ENCODE peak calls at places on chromosomes 16 and 17, in nine cellular contexts. A, L, R, G, H, V, W, T and D are unnamed samples.

GRCh38 chr16:80990978-80991377 is 15.7 kb downstream of the CMC2 start:
- DNase-seq in A (no peak), L (no peak), R (no peak), G (no peak), H (no peak), V (no peak), W (no peak), T (no peak), D (no peak)

GRCh38 chr16:22348296-22348695 is 26.1 kb downstream of the CDR2 start:
- DNase-seq in A (no peak), L (no peak), R (no peak), G (no peak), H (no peak), V (no peak), W (no peak), T (no peak), D (no peak)

GRCh38 chr16:25487888-25488287 is 203.9 kb upstream of the HS3ST4 start:
- DNase-seq in A (no peak), L (no peak), R (no peak), G (no peak), H (no peak), V (no peak), W (no peak), T (no peak), D (no peak)

GRCh38 chr17:40314557-40314953 is 5.6 kb downstream of the RARA start:
- DNase-seq in A (peak; percentile 95), L (peak; percentile 92), R (peak; percentile 96), G (peak; percentile 91), H (peak; percentile 59), V (peak; percentile 100), W (peak; percentile 82), T (peak; percentile 90), D (peak; percentile 98)

GRCh38 chr17:32114536-32114935 is 27.8 kb upstream of the RHOT1 start:
- DNase-seq in A (no peak), L (no peak), R (no peak), G (no peak), H (no peak), V (no peak), W (no peak), T (no peak), D (no peak)

GRCh38 chr17:4610162-4610561 is 25.8 kb downstream of the SMTNL2 start:
- DNase-seq in A (peak; percentile 66), L (no peak), R (peak; percentile 57), G (no peak), H (no peak), V (no peak), W (no peak), T (no peak), D (no peak)

GRCh38 chr17:6496636-6497441 is 52.6 kb downstream of the PIMREG start:
- DNase-seq in A (no peak), L (no peak), R (peak; percentile 36), G (no peak), H (peak; percentile 59), V (no peak), W (no peak), T (no peak), D (no peak)

GRCh38 chr16:74297296-74297665 is 667 bp downstream of the PSMD7 start:
- DNase-seq in A (no peak), L (peak; percentile 18), R (no peak), G (peak; percentile 19), H (no peak), V (peak; percentile 43), W (no peak), T (no peak), D (no peak)

GRCh38 chr17:57672971-57673370 is 72.1 kb downstream of the CCDC182 start:
- DNase-seq in A (no peak), L (no peak), R (no peak), G (no peak), H (peak; percentile 38), V (no peak), W (no peak), T (no peak), D (no peak)

GRCh38 chr17:77033892-77034404 is 106.8 kb upstream of the SEC14L1 start:
- DNase-seq in A (no peak), L (no peak), R (no peak), G (no peak), H (no peak), V (no peak), W (no peak), T (no peak), D (no peak)

GRCh38 chr17:49515196-49515770 is 20.2 kb downstream of the NGFR start:
- DNase-seq in A (peak; percentile 86), L (peak; percentile 74), R (peak; percentile 85), G (peak; percentile 93), H (peak; percentile 95), V (peak; percentile 94), W (peak; percentile 89), T (peak; percentile 71), D (no peak)

GRCh38 chr16:28192811-28193529 is 18.8 kb downstream of the XPO6 start:
- DNase-seq in A (peak; percentile 42), L (peak; percentile 65), R (peak; percentile 72), G (no peak), H (no peak), V (no peak), W (no peak), T (no peak), D (no peak)

GRCh38 chr17:10754109-10754508 is 24.3 kb upstream of the TMEM220 start:
- DNase-seq in A (peak; percentile 74), L (peak; percentile 63), R (no peak), G (peak; percentile 11), H (peak; percentile 94), V (peak; percentile 85), W (no peak), T (no peak), D (no peak)

GRCh38 chr17:81967244-81967532 is 6.2 kb upstream of the NOTUM start:
- DNase-seq in A (no peak), L (no peak), R (no peak), G (no peak), H (peak; percentile 79), V (no peak), W (no peak), T (no peak), D (no peak)
- H3K4me3 ChIP-seq in A (peak overlapping the region; percentile 25), L (no peak overlapping the region), R (peak overlapping the region; percentile 17), G (no peak overlapping the region), H (no peak overlapping the region), V (no peak overlapping the region), W (no peak overlapping the region), T (no peak overlapping the region), D (no peak overlapping the region)

DNA sequence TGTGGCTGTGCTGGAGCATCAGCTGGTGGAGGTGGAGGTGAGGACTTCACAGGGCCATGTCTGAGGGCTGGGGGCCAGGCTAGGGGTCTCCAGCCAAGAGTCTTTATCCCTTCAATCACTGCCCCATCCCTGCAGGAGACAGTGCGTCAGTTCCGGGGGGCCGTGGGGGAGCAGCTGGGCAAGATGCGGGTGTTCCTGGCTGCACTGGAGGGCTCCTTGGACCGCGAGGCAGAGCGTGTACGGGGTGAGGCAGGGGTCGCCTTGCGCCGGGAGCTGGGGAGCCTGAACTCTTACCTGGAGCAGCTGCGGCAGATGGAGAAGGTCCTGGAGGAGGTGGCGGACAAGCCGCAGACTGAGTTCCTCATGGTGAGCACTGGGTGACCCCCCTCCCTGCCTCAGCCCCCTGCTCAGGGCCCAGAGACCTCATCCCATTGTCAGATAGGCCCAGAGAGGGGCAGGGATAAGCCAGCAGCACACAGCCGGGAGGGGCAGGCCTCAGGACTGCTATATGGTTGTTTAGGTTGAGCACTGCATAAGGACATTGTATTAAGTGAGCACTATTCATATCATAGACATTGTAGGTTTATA is 2.3 kb upstream of the PYDC1 start:
- DNase-seq in A (no peak), L (no peak), R (no peak), G (no peak), H (no peak), V (no peak), W (no peak), T (no peak), D (no peak)
- TF ChIP-seq CTCF in A (no peak), L (no peak), R (no peak), G (no peak), H (no peak), V (no peak), W (no peak), T (no peak), D (no peak)

GRCh38 chr16:49078104-49078503 is 203.5 kb downstream of the CBLN1 start:
- DNase-seq in A (no peak), L (no peak), R (no peak), G (no peak), H (no peak), V (no peak), W (no peak), T (no peak), D (no peak)
- H3K4me1 ChIP-seq in A (no peaks in the 10 kb centered on the region), L (no peaks in the 10 kb centered on the region), R (no peaks in the 10 kb centered on the region), G (no peaks in the 10 kb centered on the region), H (no peaks in the 10 kb centered on the region), V (no peaks in the 10 kb centered on the region), W (no peaks in the 10 kb centered on the region), T (no peaks in the 10 kb centered on the region), D (no peaks in the 10 kb centered on the region)

GRCh38 chr16:82782715-82783251 is 156.0 kb downstream of the CDH13 start:
- DNase-seq in A (no peak), L (peak; percentile 78), R (no peak), G (no peak), H (peak; percentile 65), V (no peak), W (peak; percentile 21), T (no peak), D (no peak)
- H3K4me3 ChIP-seq in A (no peak overlapping the region), L (no peak overlapping the region), R (no peak overlapping the region), G (no peak overlapping the region), H (no peak overlapping the region), V (no peak overlapping the region), W (no peak overlapping the region), T (no peak overlapping the region), D (no peak overlapping the region)

GRCh38 chr16:4472880-4473279 is 1.5 kb downstream of the NMRAL1 start:
- DNase-seq in A (no peak), L (no peak), R (no peak), G (no peak), H (no peak), V (no peak), W (no peak), T (no peak), D (no peak)

GRCh38 chr16:4477966-4478365 is 1.8 kb downstream of the HMOX2 start:
- DNase-seq in A (no peak), L (no peak), R (no peak), G (peak; percentile 61), H (peak; percentile 66), V (no peak), W (no peak), T (no peak), D (no peak)

GRCh38 chr16:4471869-4472268 is 2.6 kb downstream of the NMRAL1 start:
- DNase-seq in A (no peak), L (no peak), R (no peak), G (no peak), H (no peak), V (no peak), W (no peak), T (no peak), D (no peak)

GRCh38 chr16:4475880-4476790 is at the start of gene HMOX2:
- DNase-seq in A (peak; percentile 97), L (peak; percentile 96), R (peak; percentile 97), G (peak; percentile 86), H (peak; percentile 99), V (peak; percentile 94), W (peak; percentile 90), T (peak; percentile 73), D (peak; percentile 87)

GRCh38 chr16:4474192-4474961 is at the start of gene NMRAL1:
- DNase-seq in A (peak; percentile 92), L (peak; percentile 93), R (peak; percentile 96), G (peak; percentile 80), H (peak; percentile 97), V (peak; percentile 90), W (peak; percentile 90), T (peak; percentile 70), D (peak; percentile 94)
- TF ChIP-seq CTCF in A (no peak), L (no peak), R (no peak), G (no peak), H (peak; percentile 10), V (no peak), W (no peak), T (no peak), D (no peak)